ENCODE peak calls at places on chromosome 3, in nine cellular contexts. N is small intestine; O is pancreas; A is lung; H is Karpas-422; B is GM23338; D is astrocyte; Q is CD8-positive, alpha-beta memory T cell; V is CD4-positive, alpha-beta memory T cell. M is an unnamed sample. For H3K4me1, the result is how much of the 10 kb centered on the place peaks cover.

GRCh38 chr3:174618368-174618767 is 240.8 kb upstream of the NAALADL2 start:
- DNase-seq in Q (no peak), O (no peak), H (no peak), N (no peak), B (no peak), A (no peak), V (no peak), D (no peak), M (no peak)

GRCh38 chr3:183253961-183254815 is 1.1 kb downstream of the B3GNT5 start:
- DNase-seq in V (no peak), B (peak), O (peak), Q (peak), N (peak), D (peak), H (no peak), A (no peak), M (peak)

GRCh38 chr3:74523811-74524210 is 90.6 kb downstream of the CNTN3 start:
- DNase-seq in H (no peak), A (no peak), B (no peak), D (peak), O (no peak), N (no peak), V (no peak), Q (no peak), M (no peak)

GRCh38 chr3:36957862-36958686 is 13.2 kb upstream of the TRANK1 start:
- DNase-seq in D (peak), B (no peak), H (no peak), Q (no peak), V (no peak), N (peak), O (no peak), A (no peak), M (peak)

GRCh38 chr3:39234705-39235104 is 42.3 kb upstream of the XIRP1 start:
- DNase-seq in O (no peak), A (no peak), D (no peak), V (peak), Q (no peak), B (no peak), H (no peak), N (peak), M (no peak)

GRCh38 chr3:133271491-133271890 is 128.4 kb upstream of the BFSP2 start:
- DNase-seq in D (no peak), V (no peak), Q (no peak), B (peak), N (no peak), H (no peak), A (no peak), O (no peak), M (no peak)

GRCh38 chr3:183252973-183253363 is at the start of gene B3GNT5:
- DNase-seq in D (no peak), Q (no peak), N (peak), A (peak), H (no peak), O (peak), B (peak), V (no peak), M (peak)

GRCh38 chr3:189340680-189341460 is 169.1 kb downstream of the TPRG1 start:
- DNase-seq in O (no peak), D (no peak), Q (no peak), N (no peak), H (peak), V (no peak), B (peak), A (no peak), M (no peak)

GRCh38 chr3:24296441-24297205 is 198.0 kb downstream of the THRB start:
- DNase-seq in H (peak), V (no peak), Q (no peak), O (no peak), D (no peak), N (no peak), A (no peak), B (peak), M (peak)

GRCh38 chr3:158148218-158148617 is 38.3 kb downstream of the RSRC1 start:
- DNase-seq in D (peak), N (no peak), H (no peak), Q (no peak), O (no peak), B (no peak), V (no peak), A (no peak), M (no peak)

GRCh38 chr3:8549354-8549753 is 47.7 kb downstream of the LMCD1 start:
- DNase-seq in B (no peak), H (no peak), Q (no peak), V (no peak), O (no peak), N (no peak), A (no peak), D (no peak), M (no peak)

GRCh38 chr3:49607796-49608195 is 53.5 kb downstream of the BSN start:
- DNase-seq in H (no peak), Q (no peak), O (peak), D (no peak), B (peak), A (no peak), N (no peak), V (no peak), M (no peak)

GRCh38 chr3:25074151-25074550 is 353.9 kb upstream of the RARB start:
- DNase-seq in B (no peak), N (no peak), A (no peak), V (no peak), D (peak), H (no peak), O (no peak), Q (no peak), M (no peak)

GRCh38 chr3:95595416-95596075 is 1218.8 kb upstream of the EPHA6 start:
- DNase-seq in B (no peak), A (no peak), V (no peak), Q (no peak), H (no peak), O (no peak), N (no peak), D (no peak), M (no peak)

GRCh38 chr3:97829198-97829597 is 7.4 kb downstream of the CRYBG3 start:
- DNase-seq in B (no peak), N (no peak), H (no peak), Q (no peak), D (no peak), A (no peak), O (no peak), V (no peak), M (no peak)

GRCh38 chr3:101518421-101518871 is 5.4 kb upstream of the SENP7 start:
- DNase-seq in V (peak), O (no peak), N (peak), Q (peak), H (no peak), D (no peak), A (no peak), B (no peak), M (no peak)

GRCh38 chr3:83500422-83500821 is 1458.4 kb upstream of the CADM2 start:
- DNase-seq in D (peak), H (no peak), Q (no peak), B (no peak), N (no peak), A (no peak), O (no peak), V (no peak), M (no peak)

GRCh38 chr3:157129782-157130137 is 30.2 kb downstream of the CCNL1 start:
- DNase-seq in H (no peak), A (no peak), V (no peak), N (no peak), Q (no peak), O (no peak), D (peak), B (peak), M (peak)

GRCh38 chr3:88809993-88810392 is 297.4 kb upstream of the EPHA3 start:
- DNase-seq in A (no peak), N (no peak), Q (no peak), D (peak), O (no peak), H (no peak), B (no peak), V (no peak), M (no peak)

GRCh38 chr3:53056442-53056841 is 10.6 kb upstream of the SFMBT1 start:
- DNase-seq in A (no peak), V (no peak), O (no peak), D (no peak), N (no peak), B (peak), Q (no peak), H (peak), M (no peak)

GRCh38 chr3:55721716-55722484 is 234.8 kb upstream of the WNT5A start:
- DNase-seq in A (peak), H (peak), V (no peak), O (no peak), B (peak), D (no peak), Q (no peak), N (no peak), M (peak)

GRCh38 chr3:37271636-37272035 is 97.3 kb upstream of the LRRFIP2 start:
- DNase-seq in H (no peak), N (no peak), A (no peak), O (no peak), D (no peak), V (no peak), Q (no peak), B (peak), M (no peak)

GRCh38 chr3:178900244-178900643 is 171.4 kb downstream of the ZMAT3 start:
- DNase-seq in Q (no peak), N (no peak), D (no peak), H (no peak), A (no peak), V (no peak), O (no peak), B (no peak), M (no peak)

GRCh38 chr3:48433472-48434118 is 3.7 kb upstream of the PLXNB1 start:
- DNase-seq in Q (no peak), N (peak), O (no peak), B (no peak), D (peak), V (no peak), H (no peak), A (peak), M (peak)

GRCh38 chr3:5650303-5650702 is 462.8 kb downstream of the EDEM1 start:
- DNase-seq in V (no peak), N (no peak), Q (no peak), D (no peak), H (no peak), A (no peak), O (no peak), B (no peak), M (no peak)

GRCh38 chr3:54853573-54854404 is 74.1 kb downstream of the LRTM1 start:
- DNase-seq in H (peak), B (peak), O (peak), D (peak), A (peak), Q (no peak), V (no peak), N (peak), M (peak)

GRCh38 chr3:54859204-54859603 is 68.7 kb downstream of the LRTM1 start:
- DNase-seq in V (no peak), D (peak), B (no peak), H (no peak), N (no peak), Q (no peak), A (no peak), O (no peak), M (no peak)

GRCh38 chr3:16503191-16503776 is 10.2 kb downstream of the RFTN1 start:
- DNase-seq in B (no peak), A (no peak), O (no peak), Q (no peak), N (no peak), D (no peak), V (no peak), H (no peak), M (no peak)

DNA sequence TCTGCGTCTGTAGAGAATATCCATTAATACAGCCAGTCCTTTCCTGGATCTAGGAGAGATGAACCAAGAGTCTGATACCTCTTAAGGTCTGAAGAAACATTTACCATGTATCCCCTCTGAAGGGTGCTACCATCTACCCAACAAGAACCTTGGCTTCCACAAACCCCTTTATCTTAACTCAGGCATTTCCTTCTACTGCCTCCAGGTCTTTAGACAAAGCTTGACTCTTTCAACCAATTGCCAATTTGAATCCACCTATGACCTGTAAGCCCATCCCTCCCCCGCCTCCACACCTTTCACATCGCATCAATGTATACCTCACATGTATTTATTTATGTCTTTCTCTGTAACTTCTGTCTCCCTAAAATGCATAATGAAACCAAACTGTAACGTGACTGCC is 139.5 kb downstream of the SNRK start:
- DNase-seq in H (no peak), O (no peak), A (no peak), B (peak), V (no peak), D (no peak), Q (no peak), N (no peak), M (no peak)
- H3K27ac ChIP-seq in H (no peak), O (no peak), A (no peak), B (no peak), V (no peak), D (no peak), Q (no peak), N (no peak), M (peak)

GRCh38 chr3:123449986-123450474 is 1.1 kb upstream of the ADCY5 start:
- DNase-seq in O (peak), N (no peak), B (peak), Q (no peak), D (no peak), H (no peak), V (no peak), A (no peak), M (peak)
- H3K4me3 ChIP-seq in O (peak), N (peak), B (peak), Q (no peak), D (peak), H (no peak), V (no peak), A (peak), M (peak)

GRCh38 chr3:160401301-160402095 is 2.0 kb downstream of the SMC4 start:
- DNase-seq in H (peak), O (no peak), B (no peak), Q (no peak), D (peak), V (no peak), A (no peak), N (peak), M (peak)
- H3K4me1 ChIP-seq in H (under half), O (under half), B (under half), Q (under half), D (under half), V (under half), A (under half), N (under half), M (under half)

GRCh38 chr3:162525052-162525451 is 1028.4 kb downstream of the OTOL1 start:
- DNase-seq in A (no peak), B (no peak), V (no peak), N (peak), O (no peak), D (peak), Q (no peak), H (no peak), M (peak)
- H3K27ac ChIP-seq in A (no peak), B (no peak), V (no peak), N (no peak), O (no peak), D (peak), Q (no peak), H (no peak), M (no peak)

GRCh38 chr3:46811615-46812236 is 51.5 kb downstream of the MYL3 start:
- DNase-seq in V (no peak), N (no peak), H (no peak), D (no peak), B (peak), O (peak), A (no peak), Q (no peak), M (no peak)
- H3K4me3 ChIP-seq in V (no peak), N (peak), H (no peak), D (no peak), B (peak), O (peak), A (no peak), Q (no peak), M (peak)

GRCh38 chr3:66495633-66496032 is 5.2 kb downstream of the LRIG1 start:
- DNase-seq in H (no peak), V (no peak), N (peak), A (no peak), D (no peak), Q (no peak), B (peak), O (no peak), M (peak)

GRCh38 chr3:66497288-66497972 is 3.4 kb downstream of the LRIG1 start:
- DNase-seq in D (no peak), Q (no peak), H (no peak), O (no peak), V (peak), A (no peak), N (peak), B (no peak), M (no peak)

GRCh38 chr3:66493464-66494099 is 7.2 kb downstream of the LRIG1 start:
- DNase-seq in B (no peak), Q (no peak), N (peak), D (no peak), H (no peak), V (no peak), O (no peak), A (no peak), M (peak)

GRCh38 chr3:66496731-66497130 is 4.1 kb downstream of the LRIG1 start:
- DNase-seq in N (no peak), V (peak), Q (peak), H (no peak), A (no peak), O (no peak), D (no peak), B (peak), M (no peak)

DNA sequence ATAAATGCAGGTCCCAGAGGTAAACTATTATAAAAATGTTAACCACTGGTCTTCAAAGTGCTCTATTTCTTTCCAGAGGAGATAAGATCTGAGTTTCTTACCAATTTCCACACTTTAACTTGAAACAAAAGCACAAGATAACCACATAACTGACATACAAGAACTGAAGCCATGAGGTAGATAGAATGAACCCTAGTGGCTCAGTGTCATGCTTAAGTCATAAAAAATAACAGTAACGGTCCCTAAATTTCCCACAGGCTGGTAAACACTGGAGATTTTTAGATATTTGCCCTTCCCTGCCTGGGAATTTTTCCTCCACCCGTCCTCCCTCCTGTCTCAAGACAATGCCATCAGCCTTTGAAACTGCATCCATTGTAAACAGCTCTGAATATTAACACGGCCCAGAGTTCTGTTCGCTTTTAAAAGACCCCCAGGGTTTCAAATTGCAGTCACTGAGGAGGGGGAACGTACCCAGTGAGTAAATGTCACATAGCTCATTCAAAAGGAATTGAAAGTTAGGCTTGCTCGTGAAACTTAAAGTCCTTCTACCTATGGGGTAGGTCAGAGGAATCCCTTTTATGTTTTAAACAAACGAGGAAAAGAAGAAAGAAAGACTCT is 5.7 kb downstream of the LRIG1 start:
- DNase-seq in B (no peak), H (no peak), Q (no peak), V (peak), D (peak), N (peak), O (no peak), A (no peak), M (no peak)
- H3K4me1 ChIP-seq in B (half or more), H (half or more), Q (half or more), V (half or more), D (under half), N (under half), O (half or more), A (under half), M (half or more)

GRCh38 chr3:120681018-120681417 is 1.0 kb downstream of the HGD start:
- DNase-seq in D (no peak), O (no peak), B (no peak), A (no peak), N (no peak), H (no peak), V (no peak), Q (no peak), M (no peak)

GRCh38 chr3:120682095-120682681 is at the start of gene HGD:
- DNase-seq in B (no peak), D (no peak), V (no peak), H (no peak), N (peak), O (peak), Q (no peak), A (no peak), M (peak)

GRCh38 chr3:120683213-120683612 is 1.2 kb upstream of the HGD start:
- DNase-seq in B (no peak), A (no peak), D (peak), N (no peak), V (no peak), Q (no peak), O (peak), H (no peak), M (no peak)

GRCh38 chr3:120680193-120680894 is 1.7 kb downstream of the HGD start:
- DNase-seq in B (peak), Q (no peak), V (no peak), O (no peak), D (no peak), H (no peak), N (peak), A (no peak), M (no peak)

DNA sequence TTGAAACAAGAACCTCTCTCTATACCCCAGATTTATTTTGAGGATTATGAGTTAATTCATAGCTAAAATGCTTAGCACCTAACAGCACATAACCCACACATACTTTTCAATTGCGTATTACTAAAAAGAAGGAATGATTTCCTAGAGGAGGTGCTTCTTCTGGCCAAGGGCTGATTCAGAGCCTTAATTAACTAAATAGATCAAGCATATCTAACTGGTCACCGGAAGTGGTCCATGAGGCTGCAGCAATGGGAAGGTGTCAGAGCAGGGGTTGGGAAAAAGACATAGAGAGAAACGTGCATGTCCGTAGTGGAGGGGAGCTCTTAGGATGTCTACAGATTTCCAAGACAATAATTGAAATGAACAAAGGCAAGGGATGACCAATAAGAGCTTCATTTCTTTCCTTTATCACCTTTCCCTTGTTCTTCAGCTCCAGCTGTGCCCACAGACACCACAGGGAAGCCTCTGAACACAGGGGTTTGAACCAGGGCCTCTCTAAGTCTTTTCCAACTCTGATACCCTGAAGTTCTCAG is 467 bp downstream of the HGD start:
- DNase-seq in V (no peak), B (no peak), D (no peak), O (no peak), A (no peak), N (no peak), H (no peak), Q (no peak), M (no peak)
- H3K27ac ChIP-seq in V (no peak), B (no peak), D (no peak), O (peak), A (no peak), N (no peak), H (no peak), Q (no peak), M (peak)

DNA sequence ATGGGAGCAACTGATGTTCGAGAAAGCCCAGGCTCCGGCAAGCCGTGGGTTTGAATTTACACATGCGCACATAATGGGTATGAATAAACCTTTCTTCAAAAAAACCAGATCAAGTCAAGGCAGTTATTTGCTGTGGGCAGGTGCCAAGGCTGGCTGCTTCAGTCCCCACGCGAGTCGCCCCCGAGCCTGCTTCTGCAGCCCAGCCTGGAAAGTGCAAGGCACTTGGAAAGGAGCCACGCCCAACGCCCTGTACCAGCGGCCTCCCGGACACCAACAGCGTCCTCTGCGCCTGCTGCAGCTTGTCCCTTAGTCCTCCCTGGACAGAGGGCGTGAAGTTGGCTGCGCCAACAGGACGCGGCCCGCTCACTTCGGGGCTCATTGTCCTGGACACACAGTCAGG is 68.9 kb downstream of the KLF15 start:
- DNase-seq in D (no peak), O (peak), Q (no peak), V (no peak), B (peak), N (no peak), H (no peak), A (no peak), M (peak)
- H3K4me3 ChIP-seq in D (peak), O (no peak), Q (no peak), V (no peak), B (peak), N (no peak), H (no peak), A (no peak), M (no peak)

M was measured in transverse colon.